ENCODE peak calls at places on chromosomes 6 and 20, in seven cellular contexts. One of them, this sample, is unnamed.

GRCh38 chr6:125808591-125808990 is 17.8 kb downstream of the NCOA7 start:
- DNase-seq in stimulated activated CD4-positive, alpha-beta T cell treated with anti-CD3 and anti-CD28 coated beads, Interleukin-2, amount 100 ng/mL, for 24 hours: no peak
- DNase-seq in T-helper 17 cell: no peak
- DNase-seq in hepatic stellate cell: no peak
- DNase-seq in activated CD4-positive, alpha-beta T cell treated with anti-CD3 and anti-CD28 coated beads, Interleukin-2, amount 50 U/mL, for 1 hour: no peak
- DNase-seq in caudate nucleus: no peak
- DNase-seq in cardiac fibroblast: no peak
- DNase-seq in this sample: no peak

GRCh38 chr20:32333181-32333987 is 24.7 kb upstream of the ASXL1 start:
- DNase-seq in stimulated activated CD4-positive, alpha-beta T cell treated with anti-CD3 and anti-CD28 coated beads, Interleukin-2, amount 100 ng/mL, for 24 hours: peak; percentile 54
- DNase-seq in T-helper 17 cell: no peak
- DNase-seq in hepatic stellate cell: no peak
- DNase-seq in activated CD4-positive, alpha-beta T cell treated with anti-CD3 and anti-CD28 coated beads, Interleukin-2, amount 50 U/mL, for 1 hour: no peak
- DNase-seq in caudate nucleus: no peak
- DNase-seq in cardiac fibroblast: no peak
- DNase-seq in this sample: peak; percentile 73

GRCh38 chr6:111950661-111951426 is 77.6 kb upstream of the FYN start:
- DNase-seq in stimulated activated CD4-positive, alpha-beta T cell treated with anti-CD3 and anti-CD28 coated beads, Interleukin-2, amount 100 ng/mL, for 24 hours: no peak
- DNase-seq in T-helper 17 cell: no peak
- DNase-seq in hepatic stellate cell: peak; percentile 33
- DNase-seq in activated CD4-positive, alpha-beta T cell treated with anti-CD3 and anti-CD28 coated beads, Interleukin-2, amount 50 U/mL, for 1 hour: no peak
- DNase-seq in caudate nucleus: no peak
- DNase-seq in cardiac fibroblast: peak; percentile 38
- DNase-seq in this sample: no peak

GRCh38 chr6:55437141-55437540 is 109.9 kb downstream of the GFRAL start:
- DNase-seq in stimulated activated CD4-positive, alpha-beta T cell treated with anti-CD3 and anti-CD28 coated beads, Interleukin-2, amount 100 ng/mL, for 24 hours: no peak
- DNase-seq in T-helper 17 cell: no peak
- DNase-seq in hepatic stellate cell: no peak
- DNase-seq in activated CD4-positive, alpha-beta T cell treated with anti-CD3 and anti-CD28 coated beads, Interleukin-2, amount 50 U/mL, for 1 hour: no peak
- DNase-seq in caudate nucleus: no peak
- DNase-seq in cardiac fibroblast: peak; percentile 12
- DNase-seq in this sample: no peak

GRCh38 chr20:50551288-50551687 is 41.1 kb downstream of the PTPN1 start:
- DNase-seq in stimulated activated CD4-positive, alpha-beta T cell treated with anti-CD3 and anti-CD28 coated beads, Interleukin-2, amount 100 ng/mL, for 24 hours: no peak
- DNase-seq in T-helper 17 cell: no peak
- DNase-seq in hepatic stellate cell: no peak
- DNase-seq in activated CD4-positive, alpha-beta T cell treated with anti-CD3 and anti-CD28 coated beads, Interleukin-2, amount 50 U/mL, for 1 hour: no peak
- DNase-seq in caudate nucleus: no peak
- DNase-seq in cardiac fibroblast: no peak
- DNase-seq in this sample: peak; percentile 41

GRCh38 chr6:116417661-116418060 is 43.5 kb upstream of the CALHM6 start:
- DNase-seq in stimulated activated CD4-positive, alpha-beta T cell treated with anti-CD3 and anti-CD28 coated beads, Interleukin-2, amount 100 ng/mL, for 24 hours: no peak
- DNase-seq in T-helper 17 cell: no peak
- DNase-seq in hepatic stellate cell: no peak
- DNase-seq in activated CD4-positive, alpha-beta T cell treated with anti-CD3 and anti-CD28 coated beads, Interleukin-2, amount 50 U/mL, for 1 hour: no peak
- DNase-seq in caudate nucleus: no peak
- DNase-seq in cardiac fibroblast: no peak
- DNase-seq in this sample: no peak

GRCh38 chr20:47985092-47985850 is 200.0 kb upstream of the SULF2 start:
- DNase-seq in stimulated activated CD4-positive, alpha-beta T cell treated with anti-CD3 and anti-CD28 coated beads, Interleukin-2, amount 100 ng/mL, for 24 hours: no peak
- DNase-seq in T-helper 17 cell: no peak
- DNase-seq in hepatic stellate cell: no peak
- DNase-seq in activated CD4-positive, alpha-beta T cell treated with anti-CD3 and anti-CD28 coated beads, Interleukin-2, amount 50 U/mL, for 1 hour: no peak
- DNase-seq in caudate nucleus: no peak
- DNase-seq in cardiac fibroblast: peak; percentile 62
- DNase-seq in this sample: no peak

GRCh38 chr6:133645000-133645619 is 243.8 kb upstream of the TCF21 start:
- DNase-seq in stimulated activated CD4-positive, alpha-beta T cell treated with anti-CD3 and anti-CD28 coated beads, Interleukin-2, amount 100 ng/mL, for 24 hours: no peak
- DNase-seq in T-helper 17 cell: no peak
- DNase-seq in hepatic stellate cell: no peak
- DNase-seq in activated CD4-positive, alpha-beta T cell treated with anti-CD3 and anti-CD28 coated beads, Interleukin-2, amount 50 U/mL, for 1 hour: no peak
- DNase-seq in caudate nucleus: no peak
- DNase-seq in cardiac fibroblast: peak; percentile 77
- DNase-seq in this sample: no peak

GRCh38 chr20:50259705-50260479 is 69.3 kb downstream of the CEBPB start:
- DNase-seq in stimulated activated CD4-positive, alpha-beta T cell treated with anti-CD3 and anti-CD28 coated beads, Interleukin-2, amount 100 ng/mL, for 24 hours: no peak
- DNase-seq in T-helper 17 cell: no peak
- DNase-seq in hepatic stellate cell: no peak
- DNase-seq in activated CD4-positive, alpha-beta T cell treated with anti-CD3 and anti-CD28 coated beads, Interleukin-2, amount 50 U/mL, for 1 hour: no peak
- DNase-seq in caudate nucleus: no peak
- DNase-seq in cardiac fibroblast: no peak
- DNase-seq in this sample: no peak

GRCh38 chr20:24493661-24494459 is 24.4 kb downstream of the SYNDIG1 start:
- DNase-seq in stimulated activated CD4-positive, alpha-beta T cell treated with anti-CD3 and anti-CD28 coated beads, Interleukin-2, amount 100 ng/mL, for 24 hours: no peak
- DNase-seq in T-helper 17 cell: no peak
- DNase-seq in hepatic stellate cell: no peak
- DNase-seq in activated CD4-positive, alpha-beta T cell treated with anti-CD3 and anti-CD28 coated beads, Interleukin-2, amount 50 U/mL, for 1 hour: no peak
- DNase-seq in caudate nucleus: no peak
- DNase-seq in cardiac fibroblast: no peak
- DNase-seq in this sample: no peak

GRCh38 chr20:11013801-11014200 is 340.0 kb upstream of the JAG1 start:
- DNase-seq in stimulated activated CD4-positive, alpha-beta T cell treated with anti-CD3 and anti-CD28 coated beads, Interleukin-2, amount 100 ng/mL, for 24 hours: no peak
- DNase-seq in T-helper 17 cell: no peak
- DNase-seq in hepatic stellate cell: no peak
- DNase-seq in activated CD4-positive, alpha-beta T cell treated with anti-CD3 and anti-CD28 coated beads, Interleukin-2, amount 50 U/mL, for 1 hour: no peak
- DNase-seq in caudate nucleus: no peak
- DNase-seq in cardiac fibroblast: no peak
- DNase-seq in this sample: no peak

GRCh38 chr6:17031961-17032360 is 69.9 kb upstream of the STMND1 start:
- DNase-seq in stimulated activated CD4-positive, alpha-beta T cell treated with anti-CD3 and anti-CD28 coated beads, Interleukin-2, amount 100 ng/mL, for 24 hours: no peak
- DNase-seq in T-helper 17 cell: no peak
- DNase-seq in hepatic stellate cell: no peak
- DNase-seq in activated CD4-positive, alpha-beta T cell treated with anti-CD3 and anti-CD28 coated beads, Interleukin-2, amount 50 U/mL, for 1 hour: no peak
- DNase-seq in caudate nucleus: peak; percentile 62
- DNase-seq in cardiac fibroblast: no peak
- DNase-seq in this sample: no peak

GRCh38 chr6:72826744-72827438 is 205.0 kb downstream of the KCNQ5 start:
- DNase-seq in stimulated activated CD4-positive, alpha-beta T cell treated with anti-CD3 and anti-CD28 coated beads, Interleukin-2, amount 100 ng/mL, for 24 hours: no peak
- DNase-seq in T-helper 17 cell: no peak
- DNase-seq in hepatic stellate cell: no peak
- DNase-seq in activated CD4-positive, alpha-beta T cell treated with anti-CD3 and anti-CD28 coated beads, Interleukin-2, amount 50 U/mL, for 1 hour: no peak
- DNase-seq in caudate nucleus: no peak
- DNase-seq in cardiac fibroblast: peak; percentile 65
- DNase-seq in this sample: no peak

GRCh38 chr20:47315339-47315662 is 41.2 kb downstream of the ZMYND8 start:
- DNase-seq in stimulated activated CD4-positive, alpha-beta T cell treated with anti-CD3 and anti-CD28 coated beads, Interleukin-2, amount 100 ng/mL, for 24 hours: no peak
- DNase-seq in T-helper 17 cell: no peak
- DNase-seq in hepatic stellate cell: no peak
- DNase-seq in activated CD4-positive, alpha-beta T cell treated with anti-CD3 and anti-CD28 coated beads, Interleukin-2, amount 50 U/mL, for 1 hour: no peak
- DNase-seq in caudate nucleus: no peak
- DNase-seq in cardiac fibroblast: peak; percentile 54
- DNase-seq in this sample: no peak

GRCh38 chr20:44532248-44532980 is 10.5 kb upstream of the SERINC3 start:
- DNase-seq in stimulated activated CD4-positive, alpha-beta T cell treated with anti-CD3 and anti-CD28 coated beads, Interleukin-2, amount 100 ng/mL, for 24 hours: no peak
- DNase-seq in T-helper 17 cell: no peak
- DNase-seq in hepatic stellate cell: no peak
- DNase-seq in activated CD4-positive, alpha-beta T cell treated with anti-CD3 and anti-CD28 coated beads, Interleukin-2, amount 50 U/mL, for 1 hour: no peak
- DNase-seq in caudate nucleus: no peak
- DNase-seq in cardiac fibroblast: no peak
- DNase-seq in this sample: no peak

GRCh38 chr6:44829811-44830210 is 442.3 kb downstream of the CDC5L start:
- DNase-seq in stimulated activated CD4-positive, alpha-beta T cell treated with anti-CD3 and anti-CD28 coated beads, Interleukin-2, amount 100 ng/mL, for 24 hours: no peak
- DNase-seq in T-helper 17 cell: no peak
- DNase-seq in hepatic stellate cell: no peak
- DNase-seq in activated CD4-positive, alpha-beta T cell treated with anti-CD3 and anti-CD28 coated beads, Interleukin-2, amount 50 U/mL, for 1 hour: no peak
- DNase-seq in caudate nucleus: no peak
- DNase-seq in cardiac fibroblast: no peak
- DNase-seq in this sample: no peak

GRCh38 chr20:20827992-20828597 is 115.7 kb upstream of the RALGAPA2 start:
- DNase-seq in stimulated activated CD4-positive, alpha-beta T cell treated with anti-CD3 and anti-CD28 coated beads, Interleukin-2, amount 100 ng/mL, for 24 hours: no peak
- DNase-seq in T-helper 17 cell: no peak
- DNase-seq in hepatic stellate cell: no peak
- DNase-seq in activated CD4-positive, alpha-beta T cell treated with anti-CD3 and anti-CD28 coated beads, Interleukin-2, amount 50 U/mL, for 1 hour: no peak
- DNase-seq in caudate nucleus: no peak
- DNase-seq in cardiac fibroblast: no peak
- DNase-seq in this sample: no peak

GRCh38 chr20:38001173-38001875 is 31.9 kb downstream of the TTI1 start:
- DNase-seq in stimulated activated CD4-positive, alpha-beta T cell treated with anti-CD3 and anti-CD28 coated beads, Interleukin-2, amount 100 ng/mL, for 24 hours: no peak
- DNase-seq in T-helper 17 cell: no peak
- DNase-seq in hepatic stellate cell: peak; percentile 77
- DNase-seq in activated CD4-positive, alpha-beta T cell treated with anti-CD3 and anti-CD28 coated beads, Interleukin-2, amount 50 U/mL, for 1 hour: no peak
- DNase-seq in caudate nucleus: no peak
- DNase-seq in cardiac fibroblast: peak; percentile 54
- DNase-seq in this sample: no peak

GRCh38 chr6:66731310-66731709 is 1024.3 kb upstream of the EYS start:
- DNase-seq in stimulated activated CD4-positive, alpha-beta T cell treated with anti-CD3 and anti-CD28 coated beads, Interleukin-2, amount 100 ng/mL, for 24 hours: no peak
- DNase-seq in T-helper 17 cell: no peak
- DNase-seq in hepatic stellate cell: no peak
- DNase-seq in activated CD4-positive, alpha-beta T cell treated with anti-CD3 and anti-CD28 coated beads, Interleukin-2, amount 50 U/mL, for 1 hour: no peak
- DNase-seq in caudate nucleus: no peak
- DNase-seq in cardiac fibroblast: no peak
- DNase-seq in this sample: no peak

GRCh38 chr6:56072856-56073255 is 174.5 kb downstream of the COL21A1 start:
- DNase-seq in stimulated activated CD4-positive, alpha-beta T cell treated with anti-CD3 and anti-CD28 coated beads, Interleukin-2, amount 100 ng/mL, for 24 hours: no peak
- DNase-seq in T-helper 17 cell: no peak
- DNase-seq in hepatic stellate cell: no peak
- DNase-seq in activated CD4-positive, alpha-beta T cell treated with anti-CD3 and anti-CD28 coated beads, Interleukin-2, amount 50 U/mL, for 1 hour: no peak
- DNase-seq in caudate nucleus: no peak
- DNase-seq in cardiac fibroblast: peak; percentile 87
- DNase-seq in this sample: no peak

GRCh38 chr6:130885392-130886192 is 58.4 kb downstream of the SMLR1 start:
- DNase-seq in stimulated activated CD4-positive, alpha-beta T cell treated with anti-CD3 and anti-CD28 coated beads, Interleukin-2, amount 100 ng/mL, for 24 hours: peak; percentile 77
- DNase-seq in T-helper 17 cell: peak; percentile 31
- DNase-seq in hepatic stellate cell: peak; percentile 38
- DNase-seq in activated CD4-positive, alpha-beta T cell treated with anti-CD3 and anti-CD28 coated beads, Interleukin-2, amount 50 U/mL, for 1 hour: peak; percentile 67
- DNase-seq in caudate nucleus: peak; percentile 55
- DNase-seq in cardiac fibroblast: peak; percentile 87
- DNase-seq in this sample: peak; percentile 74

GRCh38 chr6:135270676-135271536 is 89.8 kb downstream of the MYB start:
- DNase-seq in stimulated activated CD4-positive, alpha-beta T cell treated with anti-CD3 and anti-CD28 coated beads, Interleukin-2, amount 100 ng/mL, for 24 hours: no peak
- DNase-seq in T-helper 17 cell: no peak
- DNase-seq in hepatic stellate cell: no peak
- DNase-seq in activated CD4-positive, alpha-beta T cell treated with anti-CD3 and anti-CD28 coated beads, Interleukin-2, amount 50 U/mL, for 1 hour: no peak
- DNase-seq in caudate nucleus: no peak
- DNase-seq in cardiac fibroblast: no peak
- DNase-seq in this sample: no peak

GRCh38 chr6:56804996-56805395 is 149.9 kb upstream of the BEND6 start:
- DNase-seq in stimulated activated CD4-positive, alpha-beta T cell treated with anti-CD3 and anti-CD28 coated beads, Interleukin-2, amount 100 ng/mL, for 24 hours: no peak
- DNase-seq in T-helper 17 cell: no peak
- DNase-seq in hepatic stellate cell: no peak
- DNase-seq in activated CD4-positive, alpha-beta T cell treated with anti-CD3 and anti-CD28 coated beads, Interleukin-2, amount 50 U/mL, for 1 hour: no peak
- DNase-seq in caudate nucleus: no peak
- DNase-seq in cardiac fibroblast: peak; percentile 66
- DNase-seq in this sample: no peak

GRCh38 chr20:10565191-10565921 is 108.4 kb downstream of the JAG1 start:
- DNase-seq in stimulated activated CD4-positive, alpha-beta T cell treated with anti-CD3 and anti-CD28 coated beads, Interleukin-2, amount 100 ng/mL, for 24 hours: no peak
- DNase-seq in T-helper 17 cell: no peak
- DNase-seq in hepatic stellate cell: no peak
- DNase-seq in activated CD4-positive, alpha-beta T cell treated with anti-CD3 and anti-CD28 coated beads, Interleukin-2, amount 50 U/mL, for 1 hour: no peak
- DNase-seq in caudate nucleus: no peak
- DNase-seq in cardiac fibroblast: peak; percentile 91
- DNase-seq in this sample: no peak

GRCh38 chr20:15699431-15700146 is 873.7 kb downstream of the KIF16B start:
- DNase-seq in stimulated activated CD4-positive, alpha-beta T cell treated with anti-CD3 and anti-CD28 coated beads, Interleukin-2, amount 100 ng/mL, for 24 hours: no peak
- DNase-seq in T-helper 17 cell: no peak
- DNase-seq in hepatic stellate cell: no peak
- DNase-seq in activated CD4-positive, alpha-beta T cell treated with anti-CD3 and anti-CD28 coated beads, Interleukin-2, amount 50 U/mL, for 1 hour: no peak
- DNase-seq in caudate nucleus: no peak
- DNase-seq in cardiac fibroblast: no peak
- DNase-seq in this sample: no peak

This sample was measured in T-helper 1 cell.